ENCODE peak calls at places on chromosomes 16 and 17, in ten cellular contexts. One of them, this sample, is unnamed.

GRCh38 chr16:58494981-58495860 is 4.7 kb upstream of the NDRG4 start:
- DNase-seq in heart left ventricle: peak
- DNase-seq in breast epithelium: peak
- DNase-seq in sigmoid colon: peak
- DNase-seq in tibial nerve: peak
- DNase-seq in prostate gland: no peak
- DNase-seq in Peyer's patch: peak
- DNase-seq in transverse colon: peak
- DNase-seq in vagina: no peak
- DNase-seq in uterus: peak
- DNase-seq in this sample: peak

GRCh38 chr17:299546-299945 is 53.1 kb downstream of the RPH3AL start:
- DNase-seq in heart left ventricle: peak
- DNase-seq in breast epithelium: no peak
- DNase-seq in sigmoid colon: peak
- DNase-seq in tibial nerve: no peak
- DNase-seq in prostate gland: no peak
- DNase-seq in Peyer's patch: no peak
- DNase-seq in transverse colon: no peak
- DNase-seq in vagina: no peak
- DNase-seq in uterus: peak
- DNase-seq in this sample: no peak

GRCh38 chr17:2598166-2598565 is 4.7 kb downstream of the PAFAH1B1 start:
- DNase-seq in heart left ventricle: no peak
- DNase-seq in breast epithelium: no peak
- DNase-seq in sigmoid colon: no peak
- DNase-seq in tibial nerve: no peak
- DNase-seq in prostate gland: no peak
- DNase-seq in Peyer's patch: no peak
- DNase-seq in transverse colon: no peak
- DNase-seq in vagina: no peak
- DNase-seq in uterus: no peak
- DNase-seq in this sample: no peak

GRCh38 chr16:88383401-88384221 is 852 bp downstream of the ZNF469 start:
- DNase-seq in heart left ventricle: peak
- DNase-seq in breast epithelium: no peak
- DNase-seq in sigmoid colon: peak
- DNase-seq in tibial nerve: no peak
- DNase-seq in prostate gland: no peak
- DNase-seq in Peyer's patch: no peak
- DNase-seq in transverse colon: no peak
- DNase-seq in vagina: no peak
- DNase-seq in uterus: peak
- DNase-seq in this sample: peak

GRCh38 chr17:48429156-48429555 is 858 bp downstream of the SKAP1 start:
- DNase-seq in heart left ventricle: no peak
- DNase-seq in breast epithelium: no peak
- DNase-seq in sigmoid colon: no peak
- DNase-seq in tibial nerve: no peak
- DNase-seq in prostate gland: no peak
- DNase-seq in Peyer's patch: no peak
- DNase-seq in transverse colon: no peak
- DNase-seq in vagina: no peak
- DNase-seq in uterus: no peak
- DNase-seq in this sample: no peak

GRCh38 chr17:13931752-13932477 is 137.4 kb upstream of the COX10 start:
- DNase-seq in heart left ventricle: peak
- DNase-seq in breast epithelium: peak
- DNase-seq in sigmoid colon: peak
- DNase-seq in tibial nerve: peak
- DNase-seq in prostate gland: peak
- DNase-seq in Peyer's patch: peak
- DNase-seq in transverse colon: peak
- DNase-seq in vagina: no peak
- DNase-seq in uterus: peak
- DNase-seq in this sample: peak

GRCh38 chr17:1686086-1686485 is 1.4 kb upstream of the PRPF8 start:
- DNase-seq in heart left ventricle: no peak
- DNase-seq in breast epithelium: no peak
- DNase-seq in sigmoid colon: no peak
- DNase-seq in tibial nerve: no peak
- DNase-seq in prostate gland: no peak
- DNase-seq in Peyer's patch: no peak
- DNase-seq in transverse colon: no peak
- DNase-seq in vagina: no peak
- DNase-seq in uterus: no peak
- DNase-seq in this sample: no peak

GRCh38 chr17:19248923-19249574 is 11.9 kb downstream of the EPN2 start:
- DNase-seq in heart left ventricle: peak
- DNase-seq in breast epithelium: no peak
- DNase-seq in sigmoid colon: peak
- DNase-seq in tibial nerve: no peak
- DNase-seq in prostate gland: peak
- DNase-seq in Peyer's patch: no peak
- DNase-seq in transverse colon: peak
- DNase-seq in vagina: no peak
- DNase-seq in uterus: peak
- DNase-seq in this sample: peak

GRCh38 chr16:58584831-58585505 is 44.7 kb downstream of the CNOT1 start:
- DNase-seq in heart left ventricle: no peak
- DNase-seq in breast epithelium: no peak
- DNase-seq in sigmoid colon: no peak
- DNase-seq in tibial nerve: no peak
- DNase-seq in prostate gland: no peak
- DNase-seq in Peyer's patch: no peak
- DNase-seq in transverse colon: no peak
- DNase-seq in vagina: no peak
- DNase-seq in uterus: no peak
- DNase-seq in this sample: no peak

GRCh38 chr17:58679263-58680037 is 12.4 kb downstream of the TEX14 start:
- DNase-seq in heart left ventricle: no peak
- DNase-seq in breast epithelium: no peak
- DNase-seq in sigmoid colon: no peak
- DNase-seq in tibial nerve: no peak
- DNase-seq in prostate gland: no peak
- DNase-seq in Peyer's patch: no peak
- DNase-seq in transverse colon: no peak
- DNase-seq in vagina: no peak
- DNase-seq in uterus: no peak
- DNase-seq in this sample: no peak

GRCh38 chr16:88967800-88968588 is 9.0 kb downstream of the CBFA2T3 start:
- DNase-seq in heart left ventricle: no peak
- DNase-seq in breast epithelium: no peak
- DNase-seq in sigmoid colon: no peak
- DNase-seq in tibial nerve: no peak
- DNase-seq in prostate gland: no peak
- DNase-seq in Peyer's patch: peak
- DNase-seq in transverse colon: peak
- DNase-seq in vagina: no peak
- DNase-seq in uterus: no peak
- DNase-seq in this sample: no peak

GRCh38 chr17:63621684-63622570 is at the start of gene MAP3K3:
- DNase-seq in heart left ventricle: peak
- DNase-seq in breast epithelium: peak
- DNase-seq in sigmoid colon: peak
- DNase-seq in tibial nerve: peak
- DNase-seq in prostate gland: peak
- DNase-seq in Peyer's patch: peak
- DNase-seq in transverse colon: peak
- DNase-seq in vagina: peak
- DNase-seq in uterus: peak
- DNase-seq in this sample: peak

GRCh38 chr17:63621229-63621683 is 961 bp upstream of the MAP3K3 start:
- DNase-seq in heart left ventricle: no peak
- DNase-seq in breast epithelium: no peak
- DNase-seq in sigmoid colon: no peak
- DNase-seq in tibial nerve: no peak
- DNase-seq in prostate gland: no peak
- DNase-seq in Peyer's patch: no peak
- DNase-seq in transverse colon: no peak
- DNase-seq in vagina: no peak
- DNase-seq in uterus: no peak
- DNase-seq in this sample: no peak

GRCh38 chr17:63623786-63624185 is 1.6 kb downstream of the MAP3K3 start:
- DNase-seq in heart left ventricle: no peak
- DNase-seq in breast epithelium: no peak
- DNase-seq in sigmoid colon: no peak
- DNase-seq in tibial nerve: no peak
- DNase-seq in prostate gland: no peak
- DNase-seq in Peyer's patch: no peak
- DNase-seq in transverse colon: no peak
- DNase-seq in vagina: no peak
- DNase-seq in uterus: no peak
- DNase-seq in this sample: no peak

GRCh38 chr17:63626551-63627228 is 4.5 kb downstream of the MAP3K3 start:
- DNase-seq in heart left ventricle: no peak
- DNase-seq in breast epithelium: no peak
- DNase-seq in sigmoid colon: no peak
- DNase-seq in tibial nerve: no peak
- DNase-seq in prostate gland: no peak
- DNase-seq in Peyer's patch: no peak
- DNase-seq in transverse colon: no peak
- DNase-seq in vagina: no peak
- DNase-seq in uterus: no peak
- DNase-seq in this sample: no peak

GRCh38 chr17:63622571-63623390 is 564 bp downstream of the MAP3K3 start:
- DNase-seq in heart left ventricle: peak
- DNase-seq in breast epithelium: peak
- DNase-seq in sigmoid colon: peak
- DNase-seq in tibial nerve: peak
- DNase-seq in prostate gland: peak
- DNase-seq in Peyer's patch: peak
- DNase-seq in transverse colon: peak
- DNase-seq in vagina: no peak
- DNase-seq in uterus: peak
- DNase-seq in this sample: peak
- TF ChIP-seq POLR2A in heart left ventricle: no peak
- TF ChIP-seq POLR2A in breast epithelium: no peak
- TF ChIP-seq POLR2A in sigmoid colon: no peak
- TF ChIP-seq POLR2A in tibial nerve: no peak
- TF ChIP-seq POLR2A in prostate gland: no peak
- TF ChIP-seq POLR2A in Peyer's patch: no peak
- TF ChIP-seq POLR2A in transverse colon: no peak
- TF ChIP-seq POLR2A in vagina: no peak
- TF ChIP-seq POLR2A in uterus: peak
- TF ChIP-seq POLR2A in this sample: no peak

DNA sequence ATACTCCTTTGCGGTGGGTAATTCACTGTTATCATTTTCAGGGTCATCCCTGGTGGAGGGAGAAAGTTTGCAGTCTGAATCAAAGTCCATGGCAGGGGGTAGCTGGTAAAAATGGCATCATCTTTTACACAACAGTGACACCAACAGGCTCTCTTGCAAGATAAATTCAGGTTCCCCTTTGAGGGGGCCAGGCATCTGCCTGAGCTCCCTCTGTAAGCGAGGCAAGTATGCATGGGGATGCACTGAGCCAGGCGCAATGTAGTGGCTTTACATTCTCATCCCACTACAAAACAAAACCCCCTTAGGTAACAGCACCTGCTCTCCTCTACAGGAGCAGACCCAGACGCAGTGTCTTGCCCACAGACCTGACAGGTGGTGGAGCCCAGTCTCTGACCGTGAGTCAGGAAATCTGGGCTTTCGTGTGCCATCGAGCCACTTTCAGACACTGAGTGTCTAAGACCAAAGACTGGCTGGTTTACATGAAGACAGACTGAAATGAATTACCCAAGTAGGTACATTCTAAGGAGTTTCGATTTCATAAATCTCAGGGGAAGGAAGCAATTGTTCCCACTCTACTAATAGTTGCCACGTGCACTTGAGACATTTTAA is 17.7 kb downstream of the LITAFD start:
- DNase-seq in heart left ventricle: no peak
- DNase-seq in breast epithelium: no peak
- DNase-seq in sigmoid colon: no peak
- DNase-seq in tibial nerve: no peak
- DNase-seq in prostate gland: no peak
- DNase-seq in Peyer's patch: no peak
- DNase-seq in transverse colon: no peak
- DNase-seq in vagina: no peak
- DNase-seq in uterus: no peak
- DNase-seq in this sample: no peak
- TF ChIP-seq CTCF in heart left ventricle: no peak
- TF ChIP-seq CTCF in breast epithelium: no peak
- TF ChIP-seq CTCF in sigmoid colon: no peak
- TF ChIP-seq CTCF in tibial nerve: no peak
- TF ChIP-seq CTCF in prostate gland: no peak
- TF ChIP-seq CTCF in Peyer's patch: no peak
- TF ChIP-seq CTCF in transverse colon: no peak
- TF ChIP-seq CTCF in vagina: no peak
- TF ChIP-seq CTCF in uterus: no peak
- TF ChIP-seq CTCF in this sample: no peak

GRCh38 chr16:85028638-85029412 is 1.2 kb downstream of the KIAA0513 start:
- DNase-seq in heart left ventricle: peak
- DNase-seq in breast epithelium: peak
- DNase-seq in sigmoid colon: peak
- DNase-seq in tibial nerve: no peak
- DNase-seq in prostate gland: peak
- DNase-seq in Peyer's patch: peak
- DNase-seq in transverse colon: peak
- DNase-seq in vagina: no peak
- DNase-seq in uterus: peak
- DNase-seq in this sample: peak
- TF ChIP-seq POLR2A in heart left ventricle: no peak
- TF ChIP-seq POLR2A in breast epithelium: no peak
- TF ChIP-seq POLR2A in sigmoid colon: no peak
- TF ChIP-seq POLR2A in tibial nerve: no peak
- TF ChIP-seq POLR2A in prostate gland: peak
- TF ChIP-seq POLR2A in Peyer's patch: peak
- TF ChIP-seq POLR2A in transverse colon: peak
- TF ChIP-seq POLR2A in vagina: no peak
- TF ChIP-seq POLR2A in uterus: no peak
- TF ChIP-seq POLR2A in this sample: no peak

DNA sequence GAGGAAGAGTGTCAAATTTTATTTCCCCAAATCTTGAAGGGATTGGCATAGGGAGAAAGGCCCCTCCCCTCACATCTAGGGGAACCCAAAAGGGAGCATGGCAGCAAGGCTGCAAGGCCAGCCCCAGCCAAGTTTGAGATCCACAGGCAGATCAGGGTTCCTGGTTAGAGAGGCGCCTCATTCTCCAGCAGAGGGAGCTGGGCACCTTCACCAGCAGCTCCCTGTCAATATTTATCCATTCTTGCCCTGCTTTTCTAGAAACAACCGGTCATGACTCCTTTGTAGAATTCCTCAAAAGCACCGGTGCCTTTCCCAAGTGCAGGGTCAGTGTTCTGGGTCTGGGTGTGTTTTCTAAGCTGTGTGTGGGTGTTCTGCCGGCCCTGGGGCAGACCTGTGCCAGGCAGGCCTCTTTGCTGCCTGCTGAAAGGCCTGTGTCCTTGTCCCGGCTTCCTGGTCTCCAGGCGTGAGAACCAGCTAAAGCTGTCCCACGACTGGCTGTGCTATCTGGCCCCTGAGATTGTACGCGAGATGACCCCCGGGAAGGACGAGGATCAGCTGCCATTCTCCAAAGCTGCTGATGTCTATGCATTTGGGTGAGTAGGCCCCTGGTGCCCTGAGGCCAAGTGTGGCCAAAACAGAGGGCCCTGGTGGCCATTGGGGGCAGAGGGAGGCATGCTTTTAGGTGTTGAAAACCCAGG is 21.2 kb upstream of the LGALS9 start:
- DNase-seq in heart left ventricle: no peak
- DNase-seq in breast epithelium: no peak
- DNase-seq in sigmoid colon: no peak
- DNase-seq in tibial nerve: no peak
- DNase-seq in prostate gland: peak
- DNase-seq in Peyer's patch: no peak
- DNase-seq in transverse colon: peak
- DNase-seq in vagina: no peak
- DNase-seq in uterus: no peak
- DNase-seq in this sample: peak
- TF ChIP-seq CTCF in heart left ventricle: peak
- TF ChIP-seq CTCF in breast epithelium: peak
- TF ChIP-seq CTCF in sigmoid colon: peak
- TF ChIP-seq CTCF in tibial nerve: peak
- TF ChIP-seq CTCF in prostate gland: peak
- TF ChIP-seq CTCF in Peyer's patch: peak
- TF ChIP-seq CTCF in transverse colon: peak
- TF ChIP-seq CTCF in vagina: no peak
- TF ChIP-seq CTCF in uterus: peak
- TF ChIP-seq CTCF in this sample: peak

This sample was measured in testis.